ENCODE peak calls at places on chromosomes 5 and 9, in four cellular contexts. H is left ventricle myocardium inferior, C is mammary epithelial cell, V is SK-N-SH. S is an unnamed sample.

GRCh38 chr9:113872485-113873143 is 3.5 kb upstream of the ZNF618 start:
- DNase-seq in H (no peak), C (peak; percentile 86), V (no peak), S (no peak)

GRCh38 chr5:94623026-94623425 is 4.6 kb downstream of the SLF1 start:
- DNase-seq in H (no peak), C (no peak), V (no peak), S (no peak)

GRCh38 chr9:26334709-26335108 is 557.9 kb downstream of the CAAP1 start:
- DNase-seq in H (no peak), C (no peak), V (no peak), S (no peak)

GRCh38 chr5:61018102-61018501 is 73.1 kb downstream of the NDUFAF2 start:
- DNase-seq in H (no peak), C (no peak), V (no peak), S (no peak)

GRCh38 chr5:169906745-169907649 is 73.3 kb downstream of the INSYN2B start:
- DNase-seq in H (no peak), C (no peak), V (no peak), S (no peak)

GRCh38 chr5:59608745-59609144 is 284.8 kb downstream of the PDE4D start:
- DNase-seq in H (no peak), C (no peak), V (no peak), S (no peak)

GRCh38 chr5:33937017-33937699 is 972 bp downstream of the RXFP3 start:
- DNase-seq in H (no peak), C (no peak), V (peak; percentile 46), S (no peak)

GRCh38 chr5:28710360-28710759 is 1672.0 kb upstream of the CDH9 start:
- DNase-seq in H (no peak), C (no peak), V (peak; percentile 7), S (no peak)

DNA sequence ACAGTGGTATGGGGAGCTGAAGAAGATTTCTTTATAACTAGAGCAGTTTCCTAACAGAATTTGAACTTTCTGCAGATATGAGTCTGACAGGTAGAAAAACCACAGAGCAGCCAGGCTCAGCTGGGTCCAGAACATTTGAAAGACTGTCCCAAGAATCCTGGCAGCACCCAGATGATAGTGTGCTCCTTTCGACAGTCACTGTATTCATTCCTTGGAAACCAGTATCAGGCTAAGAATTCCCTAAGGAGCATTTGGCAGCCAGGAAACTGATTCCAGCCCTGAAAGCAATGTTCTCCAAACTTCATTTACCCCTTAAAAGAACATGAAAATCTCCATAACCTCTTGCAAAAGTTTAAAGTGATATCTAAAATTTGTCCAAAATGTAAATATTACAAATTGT is 123.0 kb upstream of the MTAP start:
- DNase-seq in H (no peak), C (no peak), V (no peak), S (peak; percentile 77)
- H3K4me3 ChIP-seq in H (no peak overlapping the region), C (no peak overlapping the region), V (no peak overlapping the region), S (no peak overlapping the region)

GRCh38 chr9:136412912-136413420 is 2.5 kb downstream of the PMPCA start:
- DNase-seq in H (no peak), C (no peak), V (no peak), S (no peak)
- H3K36me3 ChIP-seq in H (peaks cover 59% of the 10 kb centered on the region), C (peaks cover 18% of the 10 kb centered on the region), V (peaks cover 33% of the 10 kb centered on the region), S (peaks cover 81% of the 10 kb centered on the region)

GRCh38 chr5:174399411-174399810 is 325.0 kb upstream of the MSX2 start:
- DNase-seq in H (no peak), C (no peak), V (no peak), S (no peak)
- H3K27me3 ChIP-seq in H (peaks cover 50% of the 10 kb centered on the region), C (no peaks in the 10 kb centered on the region), V (no peaks in the 10 kb centered on the region), S (no peaks in the 10 kb centered on the region)

DNA sequence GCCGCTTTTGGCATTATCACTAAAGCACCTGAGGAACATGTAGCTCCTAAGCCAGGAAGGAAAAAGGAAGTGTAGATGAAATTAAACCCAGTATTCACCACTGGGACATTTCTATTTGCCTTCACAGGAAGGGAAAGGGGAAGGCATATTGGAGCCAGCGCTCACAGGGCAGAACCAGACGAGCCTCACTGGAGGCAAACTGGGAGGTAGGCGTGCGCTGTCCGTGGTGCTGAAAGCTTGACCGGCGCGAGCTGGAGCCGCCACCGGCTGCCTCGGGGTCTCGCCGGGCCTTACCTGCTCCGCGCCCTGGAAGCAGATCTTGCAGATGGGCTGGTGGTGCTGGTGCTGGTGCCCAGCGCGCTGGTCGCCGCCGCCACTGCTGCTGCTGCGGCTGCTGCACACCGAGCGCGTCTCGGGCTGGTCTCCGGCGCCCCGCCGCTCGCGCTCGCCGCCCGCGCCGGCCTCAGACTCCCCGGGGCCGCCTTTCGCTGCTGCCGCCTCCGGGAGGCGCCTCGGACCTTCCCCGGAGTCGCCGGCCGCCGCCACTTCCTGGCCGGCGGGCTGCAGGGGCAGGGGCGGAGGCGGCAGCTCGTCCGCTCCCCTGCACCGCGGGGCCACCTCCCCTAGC is 732 bp downstream of the MARCHF11 start:
- DNase-seq in H (peak; percentile 77), C (peak; percentile 45), V (peak; percentile 73), S (peak; percentile 73)
- H3K4me3 ChIP-seq in H (peak overlapping the region; percentile 67), C (no peak overlapping the region), V (peak overlapping the region; percentile 56), S (no peak overlapping the region)

DNA sequence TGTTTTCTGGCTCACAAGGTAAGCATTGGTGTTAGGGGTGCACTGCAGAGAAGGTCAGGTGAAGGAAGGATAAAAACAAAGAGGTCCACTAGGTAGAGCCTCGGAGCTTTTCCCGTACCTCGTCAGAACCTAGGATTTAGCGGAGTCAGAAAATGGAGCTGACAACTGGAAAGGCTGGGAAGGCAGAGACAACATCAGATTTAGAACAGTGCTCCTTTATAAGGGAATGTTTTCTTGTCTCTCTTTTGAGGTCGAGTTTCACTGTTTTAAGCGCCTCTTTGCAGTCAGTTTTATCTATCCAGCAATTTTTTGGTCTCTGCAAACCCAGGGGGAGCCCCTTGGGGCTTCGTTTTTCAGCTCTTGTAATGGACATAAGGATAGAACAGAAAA is 80.6 kb downstream of the FNBP1 start:
- DNase-seq in H (no peak), C (peak; percentile 18), V (no peak), S (no peak)
- H3K36me3 ChIP-seq in H (peaks cover 11% of the 10 kb centered on the region), C (no peaks in the 10 kb centered on the region), V (peaks cover 17% of the 10 kb centered on the region), S (peaks cover 8% of the 10 kb centered on the region)

GRCh38 chr9:93824386-93825294 is 130.5 kb downstream of the BARX1 start:
- DNase-seq in H (no peak), C (no peak), V (peak; percentile 6), S (no peak)
- H3K27me3 ChIP-seq in H (peaks cover 100% of the 10 kb centered on the region), C (no peaks in the 10 kb centered on the region), V (no peaks in the 10 kb centered on the region), S (no peaks in the 10 kb centered on the region)

DNA sequence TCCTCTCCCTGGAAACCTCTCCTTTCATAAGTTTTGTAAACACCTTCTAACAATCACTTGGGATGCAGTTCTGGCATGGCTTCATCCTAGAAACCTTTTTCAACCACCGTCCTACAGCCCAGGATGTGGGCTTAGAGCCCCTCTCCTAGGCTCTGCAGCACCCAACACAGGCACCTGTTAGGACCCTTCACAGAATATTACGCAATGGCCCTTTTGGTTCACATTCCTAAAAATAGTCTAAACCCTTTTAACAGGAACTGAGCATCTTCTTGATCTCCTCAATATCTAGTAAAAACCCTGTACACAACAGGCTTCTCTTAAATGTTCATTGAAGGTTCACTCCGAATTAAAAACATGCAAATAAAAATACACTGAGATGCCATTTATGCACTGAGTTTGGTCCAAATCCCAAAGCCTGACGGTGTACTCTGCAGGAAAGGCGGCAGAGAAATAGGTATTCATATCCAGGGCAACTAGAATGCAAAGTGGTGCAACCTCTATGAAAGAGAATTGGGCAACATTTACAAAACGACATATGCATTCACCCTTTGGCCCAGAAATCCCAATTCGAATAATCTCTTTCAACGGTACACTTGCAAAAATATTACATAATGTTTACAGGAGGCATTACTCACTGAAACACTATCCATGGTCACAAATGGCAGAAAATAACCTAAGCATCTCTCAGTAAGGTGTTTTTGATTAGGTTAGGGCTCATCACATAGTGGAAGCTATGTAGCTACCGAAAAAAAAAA is 169.3 kb downstream of the SEMA5A start:
- DNase-seq in H (no peak), C (no peak), V (no peak), S (no peak)
- H3K4me3 ChIP-seq in H (no peak overlapping the region), C (no peak overlapping the region), V (no peak overlapping the region), S (no peak overlapping the region)

GRCh38 chr9:37892063-37892462 is 11.9 kb downstream of the SLC25A51 start:
- DNase-seq in H (no peak), C (no peak), V (no peak), S (no peak)

GRCh38 chr9:37902131-37902530 is 1.8 kb downstream of the SLC25A51 start:
- DNase-seq in H (no peak), C (no peak), V (no peak), S (no peak)

GRCh38 chr9:37899041-37899440 is 4.9 kb downstream of the SLC25A51 start:
- DNase-seq in H (no peak), C (no peak), V (no peak), S (no peak)

GRCh38 chr9:37902804-37903580 is 935 bp downstream of the SLC25A51 start:
- DNase-seq in H (no peak), C (peak; percentile 48), V (no peak), S (no peak)

GRCh38 chr9:37897665-37898064 is 6.3 kb downstream of the SLC25A51 start:
- DNase-seq in H (no peak), C (no peak), V (no peak), S (no peak)
- H3K36me3 ChIP-seq in H (peaks cover 74% of the 10 kb centered on the region), C (peaks cover 23% of the 10 kb centered on the region), V (peaks cover 32% of the 10 kb centered on the region), S (peaks cover 12% of the 10 kb centered on the region)

GRCh38 chr9:124199474-124199873 is 58.3 kb upstream of the NEK6 start:
- DNase-seq in H (no peak), C (no peak), V (no peak), S (no peak)
- H3K27me3 ChIP-seq in H (no peaks in the 10 kb centered on the region), C (no peaks in the 10 kb centered on the region), V (peaks cover 14% of the 10 kb centered on the region), S (no peaks in the 10 kb centered on the region)